ENCODE peak calls at places on chromosomes 3 and 15, in six cellular contexts. M is SK-N-SH, F is ovary, U is Peyer's patch, T is stomach, S is right atrium auricular region. N is an unnamed sample.

GRCh38 chr15:69784808-69785550 is 312.7 kb downstream of the TLE3 start:
- DNase-seq in M (no peak), F (no peak), U (no peak), T (no peak), S (peak), N (no peak)

GRCh38 chr15:99117563-99118257 is 12.8 kb downstream of the SYNM start:
- DNase-seq in M (no peak), F (no peak), U (no peak), T (no peak), S (no peak), N (no peak)

GRCh38 chr3:53774414-53774813 is 71.8 kb downstream of the CHDH start:
- DNase-seq in M (no peak), F (no peak), U (no peak), T (no peak), S (no peak), N (no peak)

GRCh38 chr3:70744536-70744935 is 432.1 kb upstream of the MDFIC2 start:
- DNase-seq in M (no peak), F (no peak), U (no peak), T (no peak), S (no peak), N (no peak)

GRCh38 chr3:10702961-10703740 is 112.9 kb upstream of the SLC6A11 start:
- DNase-seq in M (peak), F (no peak), U (no peak), T (no peak), S (no peak), N (no peak)

GRCh38 chr3:77179762-77180161 is 139.9 kb downstream of the ROBO2 start:
- DNase-seq in M (no peak), F (no peak), U (no peak), T (no peak), S (no peak), N (no peak)

GRCh38 chr3:17356581-17356980 is 385.9 kb downstream of the TBC1D5 start:
- DNase-seq in M (no peak), F (no peak), U (no peak), T (no peak), S (no peak), N (no peak)

GRCh38 chr15:63083046-63083445 is 38.6 kb upstream of the LACTB start:
- DNase-seq in M (no peak), F (no peak), U (no peak), T (no peak), S (no peak), N (peak)

GRCh38 chr15:56244811-56245576 is 1.3 kb upstream of the RFX7 start:
- DNase-seq in M (no peak), F (peak), U (peak), T (peak), S (no peak), N (no peak)

GRCh38 chr3:11238057-11238456 is 34.1 kb upstream of the ATG7 start:
- DNase-seq in M (no peak), F (no peak), U (no peak), T (no peak), S (no peak), N (no peak)

GRCh38 chr15:38354321-38354929 is 99.5 kb upstream of the FAM98B start:
- DNase-seq in M (peak), F (peak), U (no peak), T (peak), S (no peak), N (peak)

GRCh38 chr3:127170794-127171193 is 22.1 kb upstream of the PRR23E start:
- DNase-seq in M (peak), F (peak), U (no peak), T (no peak), S (peak), N (no peak)

GRCh38 chr15:80437492-80437891 is 33.3 kb downstream of the ARNT2 start:
- DNase-seq in M (no peak), F (no peak), U (no peak), T (no peak), S (peak), N (no peak)

GRCh38 chr3:177287231-177287630 is 89.9 kb upstream of the TBL1XR1 start:
- DNase-seq in M (no peak), F (no peak), U (no peak), T (no peak), S (peak), N (no peak)

GRCh38 chr3:193824365-193824764 is 231.4 kb downstream of the OPA1 start:
- DNase-seq in M (no peak), F (no peak), U (no peak), T (no peak), S (no peak), N (no peak)

GRCh38 chr15:68425428-68426060 is 6.4 kb downstream of the ITGA11 start:
- DNase-seq in M (no peak), F (no peak), U (no peak), T (no peak), S (no peak), N (no peak)

GRCh38 chr3:56917740-56918568 is 116.2 kb upstream of the ARHGEF3 start:
- DNase-seq in M (no peak), F (no peak), U (no peak), T (no peak), S (no peak), N (no peak)

GRCh38 chr3:63390831-63391230 is 112.7 kb downstream of the SYNPR start:
- DNase-seq in M (no peak), F (no peak), U (no peak), T (no peak), S (no peak), N (no peak)

GRCh38 chr3:118987466-118987865 is 47.2 kb downstream of the IGSF11 start:
- DNase-seq in M (no peak), F (peak), U (no peak), T (peak), S (peak), N (peak)

GRCh38 chr15:42363487-42363886 is 4.2 kb downstream of the CAPN3 start:
- DNase-seq in M (no peak), F (no peak), U (no peak), T (no peak), S (no peak), N (no peak)

GRCh38 chr15:93982226-93982641 is 249.1 kb upstream of the MCTP2 start:
- DNase-seq in M (peak), F (no peak), U (no peak), T (no peak), S (no peak), N (peak)

GRCh38 chr3:60202052-60202753 is 1049.0 kb downstream of the FHIT start:
- DNase-seq in M (no peak), F (no peak), U (no peak), T (no peak), S (no peak), N (no peak)

GRCh38 chr3:178500631-178501030 is 35.6 kb upstream of the KCNMB2 start:
- DNase-seq in M (no peak), F (no peak), U (no peak), T (no peak), S (no peak), N (no peak)

GRCh38 chr3:249587-250262 is 53.2 kb downstream of the CHL1 start:
- DNase-seq in M (no peak), F (no peak), U (no peak), T (no peak), S (no peak), N (no peak)

GRCh38 chr15:52745326-52746161 is 44.6 kb downstream of the ONECUT1 start:
- DNase-seq in M (no peak), F (no peak), U (no peak), T (no peak), S (no peak), N (no peak)

DNA sequence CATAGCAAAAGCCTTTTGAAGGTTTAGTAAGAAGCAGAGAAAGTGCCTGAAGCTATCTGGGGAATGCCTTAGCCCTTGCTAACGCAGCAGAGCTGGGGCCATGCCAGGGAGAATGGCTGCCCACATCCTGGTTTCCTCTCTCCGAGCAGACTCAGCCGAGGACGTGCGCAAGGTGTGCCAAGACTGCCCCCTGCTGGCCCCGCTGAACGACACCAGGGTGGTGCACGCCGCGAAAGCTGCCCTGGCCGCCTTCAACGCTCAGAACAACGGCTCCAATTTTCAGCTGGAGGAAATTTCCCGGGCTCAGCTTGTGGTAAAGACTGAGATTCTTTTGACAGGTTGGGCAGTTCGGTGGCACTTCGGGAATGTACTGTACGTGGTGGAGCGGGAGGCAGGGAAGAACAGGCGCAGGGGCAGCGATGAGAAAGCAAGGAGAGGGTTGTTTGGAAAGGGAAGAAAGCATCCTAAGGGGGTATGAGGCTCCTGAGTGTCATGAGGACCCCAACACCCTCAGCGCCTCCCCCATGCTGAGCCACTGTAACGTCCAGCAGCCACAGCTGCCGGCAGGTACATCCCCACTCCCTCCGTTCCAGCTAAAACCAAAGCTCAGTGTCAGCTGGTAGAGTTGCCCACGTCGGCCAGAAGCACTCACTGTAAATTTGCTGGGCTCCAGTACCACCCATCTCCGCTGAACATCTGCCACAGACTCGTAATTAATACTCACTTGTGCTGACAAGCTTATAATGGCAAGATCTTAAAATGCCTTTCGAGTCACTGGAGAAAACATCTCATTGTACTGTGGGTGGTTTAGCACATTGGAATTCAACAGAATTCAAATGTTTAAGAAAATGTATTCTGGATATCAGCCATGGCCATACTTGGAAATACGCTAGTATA is 4.4 kb downstream of the AHSG start:
- DNase-seq in M (peak), F (peak), U (peak), T (peak), S (peak), N (peak)
- H3K4me3 ChIP-seq in M (no peak), F (no peak), U (peak), T (no peak), S (peak), N (peak)

GRCh38 chr3:23942546-23942945 is 2.5 kb upstream of the NR1D2 start:
- DNase-seq in M (no peak), F (no peak), U (no peak), T (no peak), S (no peak), N (no peak)

GRCh38 chr3:23944861-23945652 is at the start of gene NR1D2:
- DNase-seq in M (peak), F (peak), U (peak), T (peak), S (peak), N (peak)

GRCh38 chr3:23945903-23946751 is 1.0 kb downstream of the NR1D2 start:
- DNase-seq in M (peak), F (peak), U (peak), T (peak), S (peak), N (peak)

GRCh38 chr3:23945653-23945902 is 492 bp downstream of the NR1D2 start:
- DNase-seq in M (no peak), F (no peak), U (no peak), T (no peak), S (no peak), N (no peak)

GRCh38 chr3:23944007-23944760 is 902 bp upstream of the NR1D2 start:
- DNase-seq in M (no peak), F (no peak), U (no peak), T (no peak), S (no peak), N (no peak)
- H3K4me3 ChIP-seq in M (peak), F (peak), U (peak), T (peak), S (peak), N (peak)

DNA sequence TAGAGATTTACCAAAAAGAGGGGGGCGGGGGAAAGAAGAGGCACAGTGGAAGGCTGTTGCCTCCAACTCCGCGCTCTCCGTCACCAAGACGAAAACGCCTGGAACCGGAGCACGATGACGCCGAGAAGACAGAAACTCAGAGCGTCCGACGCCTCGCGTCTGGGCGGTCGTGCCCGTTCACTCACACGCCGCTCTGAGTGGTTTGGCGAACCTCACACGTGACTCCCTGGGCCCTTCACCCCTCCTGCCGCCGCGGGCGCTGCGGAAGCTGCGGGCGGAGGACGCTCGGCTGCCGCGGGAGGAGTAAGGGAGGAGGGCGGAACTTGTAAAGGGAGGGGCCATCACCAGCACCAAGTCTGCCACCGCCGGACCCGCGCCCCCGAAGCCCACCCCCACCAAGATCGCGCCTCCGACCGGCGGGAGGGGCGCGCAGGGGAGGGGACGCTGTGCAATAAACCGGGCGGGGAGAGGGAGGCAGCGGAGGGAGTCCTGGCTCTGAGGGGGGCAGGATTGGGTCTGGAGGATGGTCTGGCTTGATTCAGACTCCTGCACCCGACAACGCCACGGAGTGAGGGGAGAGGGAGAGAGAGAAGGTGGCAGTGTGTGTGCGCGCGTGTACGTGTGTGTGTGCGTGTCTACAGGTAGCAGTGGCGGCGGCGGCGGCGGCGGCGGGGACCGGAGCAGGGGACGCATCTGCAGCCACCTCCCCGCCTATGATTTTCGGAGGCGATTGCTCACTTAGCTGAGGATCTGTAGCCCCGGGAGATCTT is 1.9 kb upstream of the NLGN1 start:
- DNase-seq in M (peak), F (peak), U (peak), T (peak), S (peak), N (peak)
- H3K4me3 ChIP-seq in M (peak), F (peak), U (peak), T (peak), S (peak), N (peak)

GRCh38 chr3:192571197-192571791 is 156.0 kb downstream of the FGF12 start:
- DNase-seq in M (peak), F (peak), U (peak), T (peak), S (peak), N (peak)

GRCh38 chr3:192573240-192573639 is 154.1 kb downstream of the FGF12 start:
- DNase-seq in M (no peak), F (no peak), U (no peak), T (no peak), S (no peak), N (no peak)

GRCh38 chr3:192566706-192567290 is 160.5 kb downstream of the FGF12 start:
- DNase-seq in M (peak), F (peak), U (no peak), T (peak), S (peak), N (peak)

GRCh38 chr3:192570315-192570714 is 157.0 kb downstream of the FGF12 start:
- DNase-seq in M (no peak), F (no peak), U (no peak), T (no peak), S (no peak), N (no peak)

DNA sequence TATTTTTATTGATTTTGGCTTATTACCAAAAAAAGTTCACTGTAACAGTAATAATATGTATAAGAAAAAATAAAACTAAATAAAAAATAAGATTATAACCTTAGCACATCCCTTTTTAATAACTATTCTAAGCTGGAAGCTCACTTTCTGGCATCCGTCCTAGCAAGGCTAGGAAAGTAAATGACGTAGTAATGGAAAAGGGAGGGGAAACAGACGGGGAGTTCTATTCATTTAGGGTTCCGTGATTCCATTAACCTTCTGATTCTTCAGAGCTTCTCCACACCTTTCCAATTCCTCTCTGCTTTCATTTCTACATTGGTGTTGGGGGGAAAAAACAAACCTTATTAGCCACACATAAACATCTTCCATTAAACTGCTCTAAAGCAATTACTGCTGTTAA is 156.6 kb downstream of the FGF12 start:
- DNase-seq in M (no peak), F (no peak), U (no peak), T (no peak), S (no peak), N (no peak)
- H3K4me3 ChIP-seq in M (peak), F (peak), U (peak), T (peak), S (peak), N (peak)

DNA sequence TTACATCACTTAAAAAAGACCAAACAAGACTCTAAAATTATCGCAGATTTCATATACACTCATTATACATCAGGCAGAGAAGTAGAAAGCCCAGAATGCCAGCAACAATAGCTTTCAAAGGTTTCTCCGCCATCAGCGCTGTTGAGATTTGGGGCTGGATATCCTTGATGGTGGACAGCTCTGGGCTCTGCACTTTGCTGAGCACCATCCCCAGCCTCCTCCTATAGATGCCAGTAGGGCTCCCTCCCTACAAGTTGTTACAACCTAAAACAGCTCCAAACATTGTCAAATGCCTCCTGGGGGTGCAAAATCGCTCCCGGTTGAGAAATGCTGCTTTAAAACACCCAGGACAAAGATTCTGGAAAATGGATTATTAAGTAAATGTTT is 73.5 kb downstream of the ATP10A start:
- DNase-seq in M (no peak), F (no peak), U (no peak), T (no peak), S (no peak), N (no peak)
- H3K4me3 ChIP-seq in M (no peak), F (no peak), U (no peak), T (no peak), S (no peak), N (no peak)

GRCh38 chr3:49673131-49673714 is 928 bp upstream of the APEH start:
- DNase-seq in M (no peak), F (no peak), U (no peak), T (no peak), S (no peak), N (no peak)
- H3K4me3 ChIP-seq in M (peak), F (peak), U (peak), T (peak), S (peak), N (peak)

GRCh38 chr3:42250761-42251160 is 15.2 kb downstream of the CCK start:
- DNase-seq in M (no peak), F (no peak), U (no peak), T (no peak), S (no peak), N (no peak)

GRCh38 chr3:42257007-42257406 is 9.0 kb downstream of the CCK start:
- DNase-seq in M (no peak), F (no peak), U (no peak), T (no peak), S (no peak), N (no peak)

GRCh38 chr3:42254566-42254965 is 11.4 kb downstream of the CCK start:
- DNase-seq in M (no peak), F (no peak), U (no peak), T (no peak), S (no peak), N (no peak)

DNA sequence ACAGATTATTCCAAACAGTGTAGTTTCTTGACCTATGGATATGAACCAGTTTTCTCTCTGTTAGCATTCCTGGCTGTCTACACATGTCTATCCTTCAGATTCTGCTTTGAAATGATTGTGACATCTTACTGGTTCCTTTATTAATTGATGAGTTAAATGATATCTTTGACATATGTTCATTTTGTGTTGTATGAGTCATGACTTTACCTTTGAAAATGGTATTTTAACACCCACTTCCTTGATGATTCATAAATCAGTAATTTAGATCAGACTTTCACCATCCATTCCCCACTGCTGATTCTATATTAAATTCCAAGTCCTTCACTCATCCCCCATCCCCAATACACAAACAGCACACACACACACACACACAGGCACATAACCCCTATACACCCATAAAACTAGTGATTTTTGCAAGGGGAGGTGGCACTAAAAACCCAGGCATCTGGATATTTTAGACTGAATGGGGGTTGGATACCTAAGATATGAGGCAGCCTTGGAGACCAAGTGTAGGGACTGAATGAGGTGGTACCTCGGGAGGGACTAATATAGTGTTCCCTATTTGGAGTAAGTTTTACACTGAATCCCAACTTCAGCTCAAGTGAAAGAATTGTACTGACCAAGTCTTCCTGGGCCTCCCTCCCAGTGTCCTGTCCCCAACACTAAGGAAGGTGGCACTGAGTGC is 9.7 kb downstream of the CCK start:
- DNase-seq in M (no peak), F (no peak), U (no peak), T (no peak), S (no peak), N (no peak)
- H3K4me3 ChIP-seq in M (no peak), F (no peak), U (no peak), T (no peak), S (no peak), N (no peak)

N was measured in left ventricle myocardium inferior.